ENCODE peak calls at places on chromosomes 16 and 17, in six cellular contexts. W, Y, O, M, S and A are unnamed samples.
A peak's percentile ranks its signal among the peaks of the same experiment; 100 is the strongest.

GRCh38 chr16:28067604-28068382 is 4.3 kb upstream of the GSG1L start:
- DNase-seq in O (no peak), S (no peak), M (no peak), W (no peak), Y (peak; percentile 37), A (no peak)

GRCh38 chr16:23288726-23289512 is 13.2 kb upstream of the SCNN1B start:
- DNase-seq in M (no peak), S (no peak), Y (no peak), W (no peak), O (no peak), A (no peak)

GRCh38 chr17:9072626-9073339 is 51.5 kb downstream of the NTN1 start:
- DNase-seq in O (no peak), M (no peak), S (no peak), Y (peak; percentile 67), W (no peak), A (peak; percentile 52)

GRCh38 chr16:8200839-8201238 is 389.5 kb downstream of the TMEM114 start:
- DNase-seq in W (no peak), M (no peak), O (no peak), Y (no peak), S (no peak), A (no peak)

GRCh38 chr17:12918132-12918531 is 99.7 kb downstream of the ELAC2 start:
- DNase-seq in M (no peak), S (no peak), Y (no peak), O (no peak), W (no peak), A (no peak)

GRCh38 chr17:73187203-73187769 is 5.6 kb upstream of the COG1 start:
- DNase-seq in Y (no peak), S (no peak), W (no peak), O (no peak), M (no peak), A (no peak)

GRCh38 chr16:62853887-62854286 is 817.6 kb upstream of the CDH8 start:
- DNase-seq in S (no peak), Y (no peak), M (no peak), W (no peak), O (no peak), A (no peak)

GRCh38 chr17:74361613-74362391 is at the start of gene BTBD17:
- DNase-seq in S (peak; percentile 48), O (peak; percentile 54), Y (peak; percentile 69), W (peak; percentile 81), M (peak; percentile 26), A (peak; percentile 81)

GRCh38 chr17:50534222-50534978 is 1.9 kb downstream of the EPN3 start:
- DNase-seq in O (no peak), Y (no peak), S (no peak), M (no peak), W (no peak), A (peak; percentile 85)

GRCh38 chr17:7042507-7043194 is 1.2 kb downstream of the SLC16A11 start:
- DNase-seq in Y (no peak), S (no peak), W (no peak), M (no peak), O (no peak), A (no peak)

GRCh38 chr17:67272312-67273050 is 27.5 kb upstream of the HELZ start:
- DNase-seq in S (no peak), Y (no peak), O (no peak), W (peak; percentile 37), M (no peak), A (no peak)

GRCh38 chr16:27326738-27327585 is 13.2 kb downstream of the IL4R start:
- DNase-seq in W (peak; percentile 50), S (peak; percentile 53), Y (peak; percentile 71), O (no peak), M (peak; percentile 20), A (peak; percentile 68)

GRCh38 chr17:75588546-75589016 is 981 bp downstream of the MYO15B start:
- DNase-seq in W (no peak), M (peak; percentile 16), S (no peak), Y (peak; percentile 85), O (no peak), A (peak; percentile 85)

GRCh38 chr17:45262516-45263476 is 902 bp upstream of the SPATA32 start:
- DNase-seq in W (no peak), Y (no peak), M (no peak), O (no peak), S (no peak), A (no peak)

GRCh38 chr16:85091522-85091910 is 20.8 kb downstream of the CIBAR2 start:
- DNase-seq in W (no peak), S (no peak), O (no peak), M (no peak), Y (no peak), A (no peak)

GRCh38 chr17:77140878-77141767 is at the start of gene SEC14L1:
- DNase-seq in W (peak; percentile 47), S (peak; percentile 58), O (no peak), M (peak; percentile 20), Y (peak; percentile 71), A (peak; percentile 60)

GRCh38 chr17:20096430-20096829 is 87.3 kb downstream of the SPECC1 start:
- DNase-seq in M (no peak), W (no peak), Y (no peak), S (no peak), O (no peak), A (no peak)

GRCh38 chr17:41657164-41657754 is 31.4 kb upstream of the EIF1 start:
- DNase-seq in O (no peak), S (no peak), W (no peak), M (no peak), Y (no peak), A (no peak)

GRCh38 chr16:84881702-84882521 is 62.1 kb downstream of the CRISPLD2 start:
- DNase-seq in S (no peak), Y (no peak), O (no peak), W (no peak), M (no peak), A (no peak)

GRCh38 chr17:46736100-46736499 is 82.4 kb downstream of the WNT3 start:
- DNase-seq in M (no peak), W (no peak), O (no peak), S (no peak), Y (no peak), A (no peak)

GRCh38 chr16:52573365-52574104 is 26.6 kb upstream of the TOX3 start:
- DNase-seq in O (no peak), M (no peak), Y (peak; percentile 57), S (no peak), W (no peak), A (peak; percentile 47)

GRCh38 chr17:78126895-78127239 is 1.7 kb downstream of the TMC6 start:
- DNase-seq in O (no peak), S (no peak), Y (no peak), W (no peak), M (no peak), A (no peak)

GRCh38 chr17:2122641-2123302 is 67.9 kb downstream of the HIC1 start:
- DNase-seq in O (peak; percentile 59), S (no peak), W (no peak), M (no peak), Y (peak; percentile 84), A (peak; percentile 40)

GRCh38 chr17:82802141-82802540 is 37.7 kb downstream of the ZNF750 start:
- DNase-seq in Y (no peak), W (no peak), S (no peak), O (no peak), M (no peak), A (no peak)

GRCh38 chr16:14232106-14232890 is 161.2 kb downstream of the MRTFB start:
- DNase-seq in M (no peak), O (no peak), S (no peak), Y (no peak), W (no peak), A (peak; percentile 38)

GRCh38 chr17:40121191-40121885 is 433 bp upstream of the MSL1 start:
- DNase-seq in O (peak; percentile 48), M (no peak), W (peak; percentile 45), Y (no peak), S (no peak), A (no peak)

GRCh38 chr16:58389724-58390123 is 2.5 kb upstream of the GINS3 start:
- DNase-seq in S (no peak), W (no peak), O (no peak), M (no peak), Y (no peak), A (no peak)

GRCh38 chr17:40341808-40342574 is 22.5 kb downstream of the GJD3 start:
- DNase-seq in S (peak; percentile 29), M (no peak), O (no peak), Y (peak; percentile 93), W (peak; percentile 80), A (peak; percentile 92)

GRCh38 chr16:10317425-10318001 is 68.3 kb upstream of the ATF7IP2 start:
- DNase-seq in S (no peak), O (no peak), W (no peak), M (no peak), Y (no peak), A (no peak)

GRCh38 chr16:50916040-50916439 is 174.2 kb downstream of the CYLD start:
- DNase-seq in Y (no peak), O (no peak), W (no peak), M (no peak), S (no peak), A (no peak)